ENCODE peak calls at places on chromosomes 13 and 19, in ten cellular contexts. One of them, this sample, is unnamed.

GRCh38 chr13:20828540-20829364 is 55.0 kb upstream of the EEF1AKMT1 start:
- DNase-seq in GM23338: peak
- DNase-seq in transverse colon: peak
- DNase-seq in breast epithelium: no peak
- DNase-seq in HL-60: no peak
- DNase-seq in prostate gland: no peak
- DNase-seq in Panc1: no peak
- DNase-seq in H1: no peak
- DNase-seq in spleen: no peak
- DNase-seq in endothelial cell of umbilical vein: peak
- DNase-seq in this sample: no peak

GRCh38 chr13:31413531-31413930 is 213.8 kb downstream of the B3GLCT start:
- DNase-seq in GM23338: no peak
- DNase-seq in transverse colon: no peak
- DNase-seq in breast epithelium: no peak
- DNase-seq in HL-60: no peak
- DNase-seq in prostate gland: no peak
- DNase-seq in Panc1: no peak
- DNase-seq in H1: no peak
- DNase-seq in spleen: no peak
- DNase-seq in endothelial cell of umbilical vein: no peak
- DNase-seq in this sample: no peak

GRCh38 chr19:29844891-29845575 is 33.2 kb downstream of the CCNE1 start:
- DNase-seq in GM23338: peak
- DNase-seq in transverse colon: peak
- DNase-seq in breast epithelium: peak
- DNase-seq in HL-60: peak
- DNase-seq in prostate gland: peak
- DNase-seq in Panc1: peak
- DNase-seq in H1: peak
- DNase-seq in spleen: peak
- DNase-seq in endothelial cell of umbilical vein: peak
- DNase-seq in this sample: peak

GRCh38 chr19:22261596-22261995 is 24.6 kb upstream of the ZNF729 start:
- DNase-seq in GM23338: no peak
- DNase-seq in transverse colon: no peak
- DNase-seq in breast epithelium: no peak
- DNase-seq in HL-60: no peak
- DNase-seq in prostate gland: no peak
- DNase-seq in Panc1: no peak
- DNase-seq in H1: no peak
- DNase-seq in spleen: no peak
- DNase-seq in endothelial cell of umbilical vein: no peak
- DNase-seq in this sample: no peak

GRCh38 chr13:66879971-66880370 is 350.2 kb downstream of the PCDH9 start:
- DNase-seq in GM23338: no peak
- DNase-seq in transverse colon: no peak
- DNase-seq in breast epithelium: no peak
- DNase-seq in HL-60: no peak
- DNase-seq in prostate gland: no peak
- DNase-seq in Panc1: no peak
- DNase-seq in H1: no peak
- DNase-seq in spleen: no peak
- DNase-seq in endothelial cell of umbilical vein: no peak
- DNase-seq in this sample: no peak

GRCh38 chr19:751501-752341 is 809 bp downstream of the MISP start:
- DNase-seq in GM23338: no peak
- DNase-seq in transverse colon: peak
- DNase-seq in breast epithelium: no peak
- DNase-seq in HL-60: no peak
- DNase-seq in prostate gland: no peak
- DNase-seq in Panc1: no peak
- DNase-seq in H1: no peak
- DNase-seq in spleen: no peak
- DNase-seq in endothelial cell of umbilical vein: no peak
- DNase-seq in this sample: peak

GRCh38 chr19:15381429-15381828 is 1.8 kb upstream of the AKAP8 start:
- DNase-seq in GM23338: no peak
- DNase-seq in transverse colon: no peak
- DNase-seq in breast epithelium: no peak
- DNase-seq in HL-60: no peak
- DNase-seq in prostate gland: no peak
- DNase-seq in Panc1: no peak
- DNase-seq in H1: no peak
- DNase-seq in spleen: no peak
- DNase-seq in endothelial cell of umbilical vein: no peak
- DNase-seq in this sample: no peak

GRCh38 chr19:47779524-47780214 is 1.2 kb downstream of the SELENOW start:
- DNase-seq in GM23338: no peak
- DNase-seq in transverse colon: peak
- DNase-seq in breast epithelium: no peak
- DNase-seq in HL-60: no peak
- DNase-seq in prostate gland: peak
- DNase-seq in Panc1: no peak
- DNase-seq in H1: no peak
- DNase-seq in spleen: no peak
- DNase-seq in endothelial cell of umbilical vein: no peak
- DNase-seq in this sample: peak

GRCh38 chr19:51330366-51330765 is 11.6 kb downstream of the VSIG10L start:
- DNase-seq in GM23338: no peak
- DNase-seq in transverse colon: no peak
- DNase-seq in breast epithelium: no peak
- DNase-seq in HL-60: no peak
- DNase-seq in prostate gland: no peak
- DNase-seq in Panc1: no peak
- DNase-seq in H1: no peak
- DNase-seq in spleen: peak
- DNase-seq in endothelial cell of umbilical vein: no peak
- DNase-seq in this sample: no peak

GRCh38 chr13:29884671-29885424 is 34.4 kb upstream of the UBL3 start:
- DNase-seq in GM23338: peak
- DNase-seq in transverse colon: no peak
- DNase-seq in breast epithelium: no peak
- DNase-seq in HL-60: no peak
- DNase-seq in prostate gland: no peak
- DNase-seq in Panc1: no peak
- DNase-seq in H1: no peak
- DNase-seq in spleen: no peak
- DNase-seq in endothelial cell of umbilical vein: no peak
- DNase-seq in this sample: no peak

GRCh38 chr13:66627512-66627911 is 602.6 kb downstream of the PCDH9 start:
- DNase-seq in GM23338: peak
- DNase-seq in transverse colon: no peak
- DNase-seq in breast epithelium: no peak
- DNase-seq in HL-60: no peak
- DNase-seq in prostate gland: no peak
- DNase-seq in Panc1: no peak
- DNase-seq in H1: no peak
- DNase-seq in spleen: no peak
- DNase-seq in endothelial cell of umbilical vein: no peak
- DNase-seq in this sample: no peak

GRCh38 chr13:23175920-23176319 is 4.9 kb upstream of the SGCG start:
- DNase-seq in GM23338: peak
- DNase-seq in transverse colon: no peak
- DNase-seq in breast epithelium: no peak
- DNase-seq in HL-60: no peak
- DNase-seq in prostate gland: no peak
- DNase-seq in Panc1: no peak
- DNase-seq in H1: no peak
- DNase-seq in spleen: no peak
- DNase-seq in endothelial cell of umbilical vein: peak
- DNase-seq in this sample: no peak

GRCh38 chr19:18251587-18252369 is 22.5 kb downstream of the IQCN start:
- DNase-seq in GM23338: peak
- DNase-seq in transverse colon: peak
- DNase-seq in breast epithelium: peak
- DNase-seq in HL-60: peak
- DNase-seq in prostate gland: peak
- DNase-seq in Panc1: peak
- DNase-seq in H1: peak
- DNase-seq in spleen: peak
- DNase-seq in endothelial cell of umbilical vein: peak
- DNase-seq in this sample: peak

DNA sequence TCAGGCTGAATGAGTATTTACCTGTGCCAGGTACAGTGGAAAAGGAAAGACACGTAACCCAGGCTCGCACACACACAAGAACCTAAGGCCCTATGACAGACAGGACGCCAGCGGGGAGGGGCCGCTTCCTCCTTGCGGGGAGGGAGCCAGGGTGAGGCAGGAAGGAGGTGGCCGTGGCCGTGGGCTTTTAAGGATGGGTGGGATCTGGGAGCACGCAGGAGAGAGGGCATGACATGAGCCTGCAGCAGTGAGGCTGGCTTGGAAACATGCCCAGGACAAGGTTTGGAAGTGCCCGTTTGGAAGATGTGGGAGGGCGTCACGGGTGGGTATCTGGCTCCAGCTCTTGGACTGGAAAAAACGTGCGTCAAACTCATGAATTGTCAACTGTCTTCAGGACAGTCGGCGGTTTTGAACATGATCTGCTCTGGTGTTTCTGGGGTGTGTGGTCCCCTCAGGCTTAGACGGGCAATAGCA is 20.1 kb downstream of the SH3GL1 start:
- DNase-seq in GM23338: no peak
- DNase-seq in transverse colon: no peak
- DNase-seq in breast epithelium: no peak
- DNase-seq in HL-60: no peak
- DNase-seq in prostate gland: no peak
- DNase-seq in Panc1: no peak
- DNase-seq in H1: no peak
- DNase-seq in spleen: peak
- DNase-seq in endothelial cell of umbilical vein: no peak
- DNase-seq in this sample: no peak
- H3K27ac ChIP-seq in GM23338: no peak
- H3K27ac ChIP-seq in transverse colon: peak
- H3K27ac ChIP-seq in breast epithelium: peak
- H3K27ac ChIP-seq in HL-60: no peak
- H3K27ac ChIP-seq in prostate gland: peak
- H3K27ac ChIP-seq in Panc1: no peak
- H3K27ac ChIP-seq in H1: no peak
- H3K27ac ChIP-seq in spleen: peak
- H3K27ac ChIP-seq in endothelial cell of umbilical vein: no peak
- H3K27ac ChIP-seq in this sample: peak

DNA sequence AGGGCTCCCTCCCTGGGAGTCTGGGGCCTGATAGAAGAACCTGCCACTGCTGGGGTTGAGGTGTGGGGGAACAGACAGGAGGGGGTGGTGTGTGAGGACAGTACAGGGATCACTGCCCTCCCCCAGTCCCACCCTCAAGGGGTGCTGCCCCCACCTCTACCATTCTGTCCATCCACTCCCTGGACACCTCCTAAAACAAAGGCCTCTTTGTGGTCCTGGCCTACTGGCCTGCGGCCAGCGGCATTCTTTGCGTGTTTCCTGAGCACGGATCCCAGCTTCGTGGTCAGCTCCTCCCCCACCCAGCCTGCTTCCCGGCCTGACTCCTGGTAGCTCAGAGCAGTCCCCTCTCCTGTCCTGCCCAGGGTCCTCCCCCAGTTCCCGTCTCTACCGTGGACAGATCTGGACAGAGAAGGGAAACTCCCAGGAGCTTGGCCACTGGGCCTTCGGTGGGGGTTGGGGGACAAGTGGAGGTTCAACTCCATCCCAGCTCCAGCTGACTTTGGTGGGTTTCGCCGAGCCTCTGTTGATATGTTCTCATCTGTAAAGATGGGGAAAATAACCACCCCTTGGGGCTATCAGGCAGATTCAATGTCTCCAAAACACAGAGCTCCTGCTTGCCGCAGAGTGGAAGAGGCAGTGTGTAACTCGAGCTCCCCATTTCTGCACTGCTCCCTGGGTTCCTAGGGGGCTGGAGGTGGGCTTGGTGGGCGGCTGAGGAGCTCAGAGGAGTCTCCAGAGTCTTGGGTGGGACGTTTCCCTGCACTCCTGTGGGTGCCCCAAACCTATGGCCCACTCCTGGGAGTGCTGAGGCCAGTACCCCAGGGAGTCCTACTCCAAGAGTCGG is 48.7 kb downstream of the LYL1 start:
- DNase-seq in GM23338: peak
- DNase-seq in transverse colon: peak
- DNase-seq in breast epithelium: peak
- DNase-seq in HL-60: no peak
- DNase-seq in prostate gland: peak
- DNase-seq in Panc1: peak
- DNase-seq in H1: no peak
- DNase-seq in spleen: no peak
- DNase-seq in endothelial cell of umbilical vein: peak
- DNase-seq in this sample: peak
- H3K4me3 ChIP-seq in GM23338: peak
- H3K4me3 ChIP-seq in transverse colon: no peak
- H3K4me3 ChIP-seq in breast epithelium: peak
- H3K4me3 ChIP-seq in HL-60: no peak
- H3K4me3 ChIP-seq in prostate gland: no peak
- H3K4me3 ChIP-seq in Panc1: peak
- H3K4me3 ChIP-seq in H1: no peak
- H3K4me3 ChIP-seq in spleen: no peak
- H3K4me3 ChIP-seq in endothelial cell of umbilical vein: no peak
- H3K4me3 ChIP-seq in this sample: peak

DNA sequence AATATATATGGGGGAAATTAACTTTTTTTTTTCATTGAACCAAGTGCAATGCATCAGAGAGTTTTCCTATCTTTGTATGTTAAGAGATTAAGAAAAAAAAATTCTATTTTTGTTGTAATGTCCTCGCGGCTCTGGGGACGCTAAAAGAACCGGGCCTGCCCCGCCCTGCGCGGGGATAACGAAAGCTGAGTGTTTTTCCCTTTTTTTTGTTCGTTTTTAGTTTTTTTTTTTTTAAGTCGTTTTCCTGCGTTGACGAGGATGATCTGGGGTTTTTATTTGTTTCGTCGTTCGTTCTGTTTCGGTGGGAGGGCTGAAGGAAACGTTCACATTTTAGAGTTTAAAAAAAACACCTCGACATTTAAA is 5.7 kb downstream of the LYL1 start:
- DNase-seq in GM23338: no peak
- DNase-seq in transverse colon: no peak
- DNase-seq in breast epithelium: no peak
- DNase-seq in HL-60: no peak
- DNase-seq in prostate gland: no peak
- DNase-seq in Panc1: no peak
- DNase-seq in H1: no peak
- DNase-seq in spleen: no peak
- DNase-seq in endothelial cell of umbilical vein: no peak
- DNase-seq in this sample: no peak
- TF ChIP-seq POLR2AphosphoS5 in GM23338: no peak
- TF ChIP-seq POLR2AphosphoS5 in transverse colon: no peak
- TF ChIP-seq POLR2AphosphoS5 in breast epithelium: no peak
- TF ChIP-seq POLR2AphosphoS5 in HL-60: no peak
- TF ChIP-seq POLR2AphosphoS5 in prostate gland: no peak
- TF ChIP-seq POLR2AphosphoS5 in Panc1: no peak
- TF ChIP-seq POLR2AphosphoS5 in H1: no peak
- TF ChIP-seq POLR2AphosphoS5 in spleen: no peak
- TF ChIP-seq POLR2AphosphoS5 in endothelial cell of umbilical vein: no peak
- TF ChIP-seq POLR2AphosphoS5 in this sample: no peak

DNA sequence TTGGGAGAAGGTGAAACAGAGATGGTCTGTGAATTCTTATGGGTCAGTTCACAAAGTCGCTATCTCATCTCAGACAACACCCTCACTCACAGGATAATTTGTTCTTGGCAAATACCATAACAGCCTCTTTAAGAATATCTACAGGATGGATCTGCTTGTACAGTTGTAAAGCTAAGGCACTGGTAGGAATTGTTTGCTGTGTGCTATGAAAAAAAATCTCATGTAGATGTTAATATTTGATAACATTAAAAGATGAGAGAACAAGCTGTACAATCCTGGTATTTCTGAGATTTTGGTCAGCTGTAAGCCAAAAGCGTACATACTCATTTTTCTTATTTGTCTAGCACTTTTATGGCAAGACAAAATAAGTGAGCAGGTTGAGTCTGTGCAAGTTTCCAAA is 814.6 kb upstream of the MIR17HG start:
- DNase-seq in GM23338: no peak
- DNase-seq in transverse colon: no peak
- DNase-seq in breast epithelium: no peak
- DNase-seq in HL-60: no peak
- DNase-seq in prostate gland: no peak
- DNase-seq in Panc1: no peak
- DNase-seq in H1: no peak
- DNase-seq in spleen: no peak
- DNase-seq in endothelial cell of umbilical vein: no peak
- DNase-seq in this sample: no peak
- H3K27ac ChIP-seq in GM23338: no peak
- H3K27ac ChIP-seq in transverse colon: no peak
- H3K27ac ChIP-seq in breast epithelium: no peak
- H3K27ac ChIP-seq in HL-60: no peak
- H3K27ac ChIP-seq in prostate gland: no peak
- H3K27ac ChIP-seq in Panc1: no peak
- H3K27ac ChIP-seq in H1: no peak
- H3K27ac ChIP-seq in spleen: no peak
- H3K27ac ChIP-seq in endothelial cell of umbilical vein: no peak
- H3K27ac ChIP-seq in this sample: no peak

This sample was measured in stomach.